ENCODE peak calls at places on chromosomes 2 and 18, in seven cellular contexts. H, P, F, G, B, J and D are unnamed samples.
A peak's percentile ranks its signal among the peaks of the same experiment; 100 is the strongest.

GRCh38 chr2:72973566-72974435 is 56.5 kb downstream of the EMX1 start:
- DNase-seq in H (peak; percentile 36), P (peak; percentile 78), F (peak; percentile 33), G (peak; percentile 89), B (peak; percentile 85), J (no peak), D (peak; percentile 41)

GRCh38 chr2:142130111-142131015 is 453 bp downstream of the LRP1B start:
- DNase-seq in H (peak; percentile 8), P (no peak), F (peak; percentile 48), G (no peak), B (peak; percentile 78), J (peak; percentile 20), D (peak; percentile 55)

GRCh38 chr2:194696690-194697089 is 960.3 kb upstream of the SLC39A10 start:
- DNase-seq in H (no peak), P (no peak), F (no peak), G (no peak), B (no peak), J (no peak), D (no peak)

GRCh38 chr2:226411727-226412360 is 387.8 kb downstream of the IRS1 start:
- DNase-seq in H (peak; percentile 93), P (no peak), F (no peak), G (peak; percentile 59), B (no peak), J (no peak), D (peak; percentile 17)

GRCh38 chr18:58605027-58606020 is 23.6 kb downstream of the ALPK2 start:
- DNase-seq in H (peak; percentile 56), P (no peak), F (no peak), G (no peak), B (no peak), J (no peak), D (no peak)

GRCh38 chr2:169095631-169096105 is 26.3 kb downstream of the DHRS9 start:
- DNase-seq in H (peak; percentile 48), P (peak; percentile 94), F (no peak), G (no peak), B (no peak), J (no peak), D (no peak)

GRCh38 chr2:129002751-129003150 is 684.1 kb upstream of the HS6ST1 start:
- DNase-seq in H (no peak), P (no peak), F (no peak), G (no peak), B (no peak), J (no peak), D (no peak)

GRCh38 chr2:95346236-95346737 is 49.1 kb downstream of the KCNIP3 start:
- DNase-seq in H (no peak), P (peak; percentile 48), F (peak; percentile 40), G (peak; percentile 38), B (no peak), J (peak; percentile 66), D (peak; percentile 67)

GRCh38 chr2:153405196-153405595 is 73.4 kb downstream of the RPRM start:
- DNase-seq in H (no peak), P (no peak), F (no peak), G (no peak), B (no peak), J (no peak), D (no peak)

GRCh38 chr2:201116959-201117734 is 1.2 kb downstream of the CFLAR start:
- DNase-seq in H (peak; percentile 59), P (peak; percentile 93), F (peak; percentile 82), G (peak; percentile 49), B (no peak), J (peak; percentile 80), D (peak; percentile 65)

GRCh38 chr2:201118121-201118956 is 2.4 kb downstream of the CFLAR start:
- DNase-seq in H (peak; percentile 86), P (peak; percentile 99), F (peak; percentile 92), G (peak; percentile 66), B (peak; percentile 52), J (peak; percentile 89), D (peak; percentile 92)

GRCh38 chr2:201116115-201116958 is at the start of gene CFLAR:
- DNase-seq in H (peak; percentile 34), P (peak; percentile 96), F (peak; percentile 84), G (peak; percentile 51), B (no peak), J (peak; percentile 76), D (peak; percentile 85)

GRCh38 chr2:201120500-201120899 is 4.5 kb downstream of the CFLAR start:
- DNase-seq in H (no peak), P (peak; percentile 36), F (no peak), G (no peak), B (no peak), J (no peak), D (no peak)

GRCh38 chr2:201118957-201119848 is 3.2 kb downstream of the CFLAR start:
- DNase-seq in H (peak; percentile 33), P (peak; percentile 86), F (no peak), G (no peak), B (no peak), J (no peak), D (no peak)
- TF ChIP-seq POLR2A in H (no peak), P (no peak), F (no peak), G (no peak), B (no peak), J (no peak), D (no peak)

DNA sequence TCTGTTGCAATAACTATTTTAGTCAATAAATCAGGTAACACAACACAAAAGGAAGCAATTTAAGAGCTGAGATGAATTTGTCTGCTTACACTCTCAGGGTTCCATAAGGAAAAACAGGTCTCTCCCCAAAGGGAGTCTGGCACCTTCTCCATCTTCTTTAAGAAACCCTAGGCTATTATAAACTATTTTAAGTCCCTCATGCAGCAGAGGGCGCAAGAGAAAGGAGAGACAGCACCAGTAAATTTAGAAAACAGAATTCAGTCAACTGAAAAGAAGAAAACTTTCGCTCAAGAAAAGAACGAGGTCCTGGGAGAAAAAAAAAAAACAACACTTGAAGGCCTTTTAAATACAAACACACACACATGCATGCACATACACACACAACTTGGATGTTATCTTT is 19.1 kb downstream of the SULT1C4 start:
- DNase-seq in H (peak; percentile 8), P (peak; percentile 30), F (no peak), G (no peak), B (no peak), J (no peak), D (no peak)
- TF ChIP-seq CTCF in H (peak; percentile 19), P (peak; percentile 7), F (no peak), G (no peak), B (no peak), J (no peak), D (no peak)

DNA sequence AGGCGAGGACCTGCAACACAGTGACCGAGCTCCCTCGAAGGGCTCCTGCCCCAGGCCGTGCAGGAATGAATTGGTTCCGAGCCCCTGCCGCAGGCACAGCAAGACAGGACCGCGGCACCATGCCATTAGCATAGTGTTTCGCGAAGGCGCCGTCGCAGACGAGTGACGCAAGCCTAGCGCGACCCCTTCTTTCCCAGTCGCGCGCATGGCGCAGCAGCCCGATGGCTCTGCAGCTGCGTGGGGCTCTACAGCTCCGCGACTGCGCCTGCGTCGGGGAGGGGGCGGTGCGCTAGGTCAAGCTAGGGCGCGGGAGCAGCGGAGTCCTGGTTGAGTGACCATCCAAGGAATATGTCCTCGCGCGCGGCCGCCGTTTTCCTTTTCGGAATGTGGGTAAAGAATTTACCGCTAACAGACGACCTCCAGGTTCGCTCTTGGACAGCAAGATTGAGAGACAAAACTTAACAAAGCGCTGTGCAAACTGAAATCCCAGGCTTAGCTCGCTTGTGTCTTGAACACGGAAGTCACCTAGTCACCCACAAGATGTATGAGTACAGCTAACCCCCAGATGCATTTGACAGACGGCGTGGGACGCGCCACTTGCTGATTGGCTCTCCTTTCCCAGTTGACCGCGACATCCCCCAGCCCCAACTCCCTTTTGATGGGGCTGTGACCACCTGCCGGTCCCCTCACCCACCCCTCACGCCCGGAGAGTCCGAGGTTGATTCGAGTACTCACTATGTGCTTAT is at the start of gene TRMT61B:
- DNase-seq in H (peak; percentile 87), P (peak; percentile 98), F (peak; percentile 96), G (peak; percentile 97), B (peak; percentile 99), J (peak; percentile 93), D (peak; percentile 97)
- TF ChIP-seq POLR2A in H (peak; percentile 89), P (peak; percentile 97), F (peak; percentile 77), G (peak; percentile 81), B (peak; percentile 96), J (peak; percentile 70), D (peak; percentile 83)

GRCh38 chr18:44764863-44765262 is 84.2 kb downstream of the SETBP1 start:
- DNase-seq in H (no peak), P (no peak), F (no peak), G (no peak), B (no peak), J (no peak), D (no peak)
- TF ChIP-seq CTCF in H (no peak), P (no peak), F (no peak), G (no peak), B (no peak), J (no peak), D (no peak)

GRCh38 chr2:112483821-112484220 is 1.9 kb downstream of the TTL start:
- DNase-seq in H (no peak), P (no peak), F (no peak), G (no peak), B (no peak), J (no peak), D (no peak)

GRCh38 chr2:112481050-112481527 is 867 bp upstream of the TTL start:
- DNase-seq in H (peak; percentile 67), P (peak; percentile 93), F (peak; percentile 89), G (peak; percentile 89), B (peak; percentile 84), J (peak; percentile 72), D (peak; percentile 87)

GRCh38 chr2:112482309-112483046 is 522 bp downstream of the TTL start:
- DNase-seq in H (no peak), P (peak; percentile 73), F (peak; percentile 23), G (peak; percentile 64), B (peak; percentile 64), J (peak; percentile 29), D (peak; percentile 30)

GRCh38 chr2:112481528-112482228 is at the start of gene TTL:
- DNase-seq in H (no peak), P (peak; percentile 87), F (peak; percentile 82), G (peak; percentile 69), B (peak; percentile 73), J (peak; percentile 58), D (peak; percentile 81)

GRCh38 chr2:112483047-112483473 is 1.1 kb downstream of the TTL start:
- DNase-seq in H (no peak), P (peak; percentile 76), F (no peak), G (peak; percentile 70), B (no peak), J (peak; percentile 28), D (no peak)
- TF ChIP-seq POLR2A in H (no peak), P (no peak), F (no peak), G (no peak), B (peak; percentile 16), J (no peak), D (no peak)

GRCh38 chr2:216327447-216327846 is 44.8 kb downstream of the MARCHF4 start:
- DNase-seq in H (no peak), P (no peak), F (no peak), G (no peak), B (no peak), J (no peak), D (no peak)

GRCh38 chr2:216328347-216328746 is 43.9 kb downstream of the MARCHF4 start:
- DNase-seq in H (no peak), P (no peak), F (no peak), G (no peak), B (no peak), J (no peak), D (no peak)
- TF ChIP-seq CTCF in H (peak; percentile 18), P (peak; percentile 26), F (no peak), G (no peak), B (peak; percentile 17), J (no peak), D (no peak)

DNA sequence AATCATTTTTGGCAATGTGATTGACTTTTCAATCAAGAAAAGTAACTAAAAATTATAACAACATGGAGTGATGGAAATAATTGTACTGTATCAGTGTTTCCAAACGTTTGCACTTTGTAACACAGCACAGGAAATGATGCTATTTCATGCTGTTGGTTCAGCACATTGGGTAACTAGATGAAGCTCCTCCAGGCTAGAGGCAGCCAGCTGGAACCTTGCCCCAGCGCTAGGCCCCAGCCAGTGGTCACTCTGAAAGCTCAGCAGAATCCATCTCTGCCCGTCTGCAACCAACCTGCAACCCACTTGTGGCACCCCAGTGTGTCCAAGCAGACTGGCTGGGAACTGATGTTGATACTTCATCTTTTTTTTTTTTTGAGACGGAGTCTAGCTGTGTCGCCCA is 15.3 kb downstream of the UNC50 start:
- DNase-seq in H (no peak), P (no peak), F (no peak), G (no peak), B (no peak), J (no peak), D (no peak)
- TF ChIP-seq POLR2A in H (no peak), P (no peak), F (no peak), G (no peak), B (no peak), J (no peak), D (no peak)